ENCODE peak calls at places on chromosomes 2 and 18, in eight cellular contexts. S, I, D, N, T, C, K and V are unnamed samples. For H3K36me3, the result is how much of the 10 kb centered on the place peaks cover.

GRCh38 chr18:811192-812122 is 585 bp downstream of the YES1 start:
- DNase-seq in S (peak), I (peak), D (peak), N (peak), T (no peak), C (peak), K (peak), V (no peak)

GRCh38 chr2:73268831-73269685 is 15.2 kb downstream of the FBXO41 start:
- DNase-seq in S (peak), I (peak), D (no peak), N (peak), T (no peak), C (peak), K (peak), V (peak)

GRCh38 chr2:189783927-189784867 is at the start of the genes ORMDL1 and PMS1:
- DNase-seq in S (peak), I (peak), D (peak), N (peak), T (peak), C (peak), K (peak), V (peak)

GRCh38 chr2:232485333-232485756 is 2.3 kb downstream of the ECEL1 start:
- DNase-seq in S (no peak), I (no peak), D (no peak), N (no peak), T (no peak), C (no peak), K (no peak), V (no peak)

GRCh38 chr2:36808386-36808785 is 111.9 kb downstream of the VIT start:
- DNase-seq in S (no peak), I (no peak), D (no peak), N (no peak), T (no peak), C (no peak), K (no peak), V (no peak)

GRCh38 chr2:12715878-12716249 is 872 bp upstream of the TRIB2 start:
- DNase-seq in S (peak), I (peak), D (peak), N (peak), T (peak), C (peak), K (peak), V (peak)

GRCh38 chr2:227237786-227238185 is 73.4 kb downstream of the COL4A3 start:
- DNase-seq in S (no peak), I (no peak), D (no peak), N (no peak), T (no peak), C (peak), K (no peak), V (no peak)

GRCh38 chr2:37615808-37616673 is 55.4 kb downstream of the CDC42EP3 start:
- DNase-seq in S (no peak), I (peak), D (no peak), N (no peak), T (no peak), C (no peak), K (peak), V (peak)

GRCh38 chr2:182949572-182950189 is 83.2 kb upstream of the FRZB start:
- DNase-seq in S (peak), I (no peak), D (no peak), N (peak), T (peak), C (no peak), K (no peak), V (no peak)

GRCh38 chr18:60739212-60739611 is 366.6 kb upstream of the MC4R start:
- DNase-seq in S (no peak), I (no peak), D (no peak), N (no peak), T (no peak), C (peak), K (no peak), V (no peak)

GRCh38 chr2:111061192-111061591 is 59.5 kb upstream of the BCL2L11 start:
- DNase-seq in S (no peak), I (no peak), D (no peak), N (no peak), T (no peak), C (no peak), K (no peak), V (no peak)
- H3K27ac ChIP-seq in S (no peak), I (no peak), D (no peak), N (no peak), T (no peak), C (no peak), K (no peak), V (no peak)

GRCh38 chr2:112752667-112753066 is 11.7 kb downstream of the CKAP2L start:
- DNase-seq in S (no peak), I (no peak), D (no peak), N (no peak), T (no peak), C (no peak), K (no peak), V (no peak)
- H3K36me3 ChIP-seq in S (under half), I (under half), D (under half), N (under half), T (under half), C (under half), K (under half), V (under half)

GRCh38 chr2:146238254-146238961 is 1606.4 kb upstream of the ACVR2A start:
- DNase-seq in S (no peak), I (no peak), D (no peak), N (no peak), T (no peak), C (no peak), K (no peak), V (no peak)
- H3K27ac ChIP-seq in S (peak), I (no peak), D (peak), N (no peak), T (peak), C (no peak), K (no peak), V (no peak)

GRCh38 chr2:210676067-210676466 is 119.7 kb downstream of the CPS1 start:
- DNase-seq in S (no peak), I (no peak), D (no peak), N (no peak), T (no peak), C (no peak), K (no peak), V (no peak)
- H3K36me3 ChIP-seq in S (under half), I (under half), D (under half), N (under half), T (under half), C (under half), K (under half), V (under half)

GRCh38 chr18:58135170-58135569 is 91.1 kb downstream of the NEDD4L start:
- DNase-seq in S (peak), I (no peak), D (no peak), N (peak), T (peak), C (no peak), K (no peak), V (no peak)

GRCh38 chr18:58136865-58137264 is 92.8 kb downstream of the NEDD4L start:
- DNase-seq in S (no peak), I (no peak), D (no peak), N (no peak), T (no peak), C (no peak), K (no peak), V (no peak)

GRCh38 chr18:58135806-58136331 is 91.8 kb downstream of the NEDD4L start:
- DNase-seq in S (peak), I (peak), D (peak), N (peak), T (peak), C (peak), K (no peak), V (no peak)

GRCh38 chr18:58129019-58129374 is 85.0 kb downstream of the NEDD4L start:
- DNase-seq in S (no peak), I (peak), D (no peak), N (no peak), T (no peak), C (no peak), K (no peak), V (no peak)

GRCh38 chr18:58132595-58133191 is 88.7 kb downstream of the NEDD4L start:
- DNase-seq in S (peak), I (no peak), D (no peak), N (no peak), T (no peak), C (no peak), K (no peak), V (no peak)
- H3K27ac ChIP-seq in S (no peak), I (no peak), D (no peak), N (no peak), T (no peak), C (no peak), K (no peak), V (no peak)

GRCh38 chr18:70197844-70198243 is 7.6 kb downstream of the RTTN start:
- DNase-seq in S (no peak), I (no peak), D (no peak), N (no peak), T (no peak), C (no peak), K (no peak), V (no peak)
- H3K36me3 ChIP-seq in S (under half), I (under half), D (under half), N (under half), T (under half), C (under half), K (under half), V (under half)

DNA sequence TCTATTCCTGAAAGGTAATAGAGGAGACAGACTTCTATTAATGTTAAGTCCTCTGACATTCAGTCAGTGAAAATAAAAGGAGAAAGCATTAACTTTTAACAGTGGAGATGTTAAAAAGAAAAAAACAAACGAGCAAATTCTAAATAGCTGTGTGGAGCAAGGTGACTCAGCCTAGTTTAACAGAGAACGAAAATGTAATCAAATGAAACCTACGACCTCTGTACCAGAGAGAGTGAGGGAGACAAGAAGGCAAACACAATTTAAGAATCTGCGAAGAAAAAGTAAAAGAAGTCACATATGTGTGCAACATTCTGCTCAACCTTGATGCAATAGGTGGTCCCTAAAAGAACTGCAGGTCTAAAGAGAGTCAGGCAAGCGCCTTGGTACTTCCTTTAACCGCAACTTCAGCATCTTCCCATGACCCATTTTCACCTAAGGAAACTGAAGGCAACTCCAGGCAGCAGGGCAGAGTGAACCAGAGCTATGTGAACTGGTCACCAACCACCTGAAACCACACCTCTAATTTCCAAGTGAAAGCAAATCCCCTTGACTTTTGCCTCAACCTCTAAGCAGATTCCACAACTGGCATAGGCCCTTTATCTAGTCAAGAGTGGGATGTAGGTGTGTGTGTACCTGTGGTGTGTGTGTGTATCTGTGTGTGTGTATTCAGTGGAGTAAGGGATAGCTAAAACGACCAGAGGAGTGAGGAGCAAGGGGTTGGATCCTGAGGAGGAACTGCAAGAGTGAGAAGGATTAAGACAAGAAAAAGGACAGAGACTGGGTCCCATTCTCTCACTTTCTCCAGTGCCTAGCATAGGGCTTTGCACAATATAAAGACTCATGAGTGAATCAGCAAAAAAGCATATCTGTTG is 43.0 kb downstream of the FIGN start:
- DNase-seq in S (peak), I (no peak), D (no peak), N (no peak), T (no peak), C (no peak), K (no peak), V (no peak)
- H3K27ac ChIP-seq in S (no peak), I (peak), D (peak), N (no peak), T (no peak), C (peak), K (no peak), V (no peak)

GRCh38 chr2:147310335-147311057 is 534.3 kb upstream of the ACVR2A start:
- DNase-seq in S (no peak), I (no peak), D (no peak), N (no peak), T (no peak), C (no peak), K (no peak), V (no peak)
- H3K36me3 ChIP-seq in S (under half), I (under half), D (under half), N (under half), T (under half), C (under half), K (under half), V (under half)

DNA sequence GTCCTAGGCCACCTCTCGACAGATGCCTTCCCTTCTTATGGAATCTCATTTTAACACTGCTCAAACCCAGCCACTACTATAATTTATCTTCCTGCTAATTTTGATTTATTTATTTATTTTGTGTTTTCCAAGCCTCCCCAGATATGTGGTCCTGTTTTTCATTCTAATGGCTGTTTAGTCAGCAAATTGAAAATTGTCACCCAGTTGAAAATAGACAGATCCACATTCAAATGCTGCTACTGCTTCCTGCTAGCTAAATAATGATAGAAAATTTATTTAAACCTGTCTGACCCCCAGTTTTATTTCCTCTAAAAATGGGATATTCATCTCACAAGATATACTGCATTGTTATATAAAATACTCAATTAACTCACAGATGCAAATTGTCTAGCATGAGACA is 389.8 kb downstream of the SOX11 start:
- DNase-seq in S (no peak), I (no peak), D (no peak), N (no peak), T (no peak), C (no peak), K (no peak), V (no peak)
- H3K27ac ChIP-seq in S (no peak), I (no peak), D (no peak), N (no peak), T (no peak), C (peak), K (no peak), V (no peak)

GRCh38 chr2:24075259-24075658 is 867 bp downstream of the SF3B6 start:
- DNase-seq in S (no peak), I (no peak), D (no peak), N (no peak), T (no peak), C (no peak), K (no peak), V (no peak)
- H3K36me3 ChIP-seq in S (under half), I (under half), D (under half), N (under half), T (under half), C (under half), K (under half), V (under half)